ENCODE peak calls at places on chromosome 19, in five cellular contexts. A is CD8-positive, alpha-beta T cell; S is colonic mucosa; Z is cardiac muscle cell; D is naive thymus-derived CD4-positive, alpha-beta T cell. P is an unnamed sample.
A peak's percentile ranks its signal among the peaks of the same experiment; 100 is the strongest.

GRCh38 chr19:38654478-38655079 is 7.1 kb downstream of the ACTN4 start:
- DNase-seq in A (no peak), S (no peak), Z (no peak), D (no peak), P (no peak)

GRCh38 chr19:45305007-45305406 is 17.7 kb downstream of the CKM start:
- DNase-seq in A (no peak), S (no peak), Z (no peak), D (no peak), P (no peak)

GRCh38 chr19:35060160-35060855 is 18.8 kb downstream of the HPN start:
- DNase-seq in A (no peak), S (no peak), Z (no peak), D (no peak), P (no peak)

GRCh38 chr19:41997121-41997850 is 3.3 kb upstream of the ATP1A3 start:
- DNase-seq in A (no peak), S (peak; percentile 28), Z (peak; percentile 47), D (no peak), P (peak; percentile 54)

GRCh38 chr19:50721441-50722137 is 1.6 kb upstream of the CLEC11A start:
- DNase-seq in A (no peak), S (no peak), Z (no peak), D (no peak), P (peak; percentile 92)

GRCh38 chr19:34686455-34686854 is 9.0 kb downstream of the ZNF302 start:
- DNase-seq in A (no peak), S (no peak), Z (no peak), D (no peak), P (no peak)

GRCh38 chr19:31511696-31512095 is 162.5 kb upstream of the TSHZ3 start:
- DNase-seq in A (no peak), S (no peak), Z (no peak), D (no peak), P (no peak)

GRCh38 chr19:55540619-55541018 is 3.7 kb upstream of the SBK2 start:
- DNase-seq in A (no peak), S (no peak), Z (no peak), D (no peak), P (no peak)

GRCh38 chr19:1247747-1248453 is 483 bp upstream of the MIDN start:
- DNase-seq in A (peak; percentile 74), S (peak; percentile 83), Z (peak; percentile 60), D (peak; percentile 45), P (peak; percentile 81)

GRCh38 chr19:13505761-13506549 is at the start of gene CACNA1A:
- DNase-seq in A (no peak), S (no peak), Z (peak; percentile 44), D (no peak), P (peak; percentile 36)

GRCh38 chr19:38596057-38596981 is 21.4 kb downstream of the MAP4K1 start:
- DNase-seq in A (no peak), S (peak; percentile 74), Z (peak; percentile 16), D (no peak), P (no peak)

GRCh38 chr19:13024126-13024957 is 29.1 kb downstream of the NFIX start:
- DNase-seq in A (no peak), S (no peak), Z (peak; percentile 41), D (no peak), P (no peak)

GRCh38 chr19:54262470-54262869 is 5.4 kb upstream of the LILRB5 start:
- DNase-seq in A (no peak), S (no peak), Z (no peak), D (no peak), P (no peak)

GRCh38 chr19:48461982-48462655 is 6.7 kb downstream of the KCNJ14 start:
- DNase-seq in A (no peak), S (no peak), Z (peak; percentile 20), D (no peak), P (no peak)

GRCh38 chr19:46115396-46116109 is 8.9 kb downstream of the IGFL3 start:
- DNase-seq in A (no peak), S (no peak), Z (peak; percentile 33), D (no peak), P (peak; percentile 83)

GRCh38 chr19:38793671-38794070 is 4.7 kb downstream of the LGALS7B start:
- DNase-seq in A (no peak), S (no peak), Z (no peak), D (no peak), P (no peak)

GRCh38 chr19:4871711-4872110 is 4.2 kb upstream of the PLIN3 start:
- DNase-seq in A (no peak), S (no peak), Z (no peak), D (no peak), P (no peak)

GRCh38 chr19:3054265-3054971 is 7.9 kb downstream of the TLE5 start:
- DNase-seq in A (no peak), S (no peak), Z (no peak), D (no peak), P (no peak)

GRCh38 chr19:1699998-1700732 is 47.8 kb upstream of the TCF3 start:
- DNase-seq in A (no peak), S (no peak), Z (no peak), D (no peak), P (no peak)

GRCh38 chr19:16671652-16672274 is 10.8 kb downstream of the TMEM38A start:
- DNase-seq in A (no peak), S (peak; percentile 37), Z (no peak), D (no peak), P (no peak)

GRCh38 chr19:16702123-16702522 is 17.5 kb upstream of the NWD1 start:
- DNase-seq in A (no peak), S (no peak), Z (peak; percentile 49), D (no peak), P (peak; percentile 84)

GRCh38 chr19:48836089-48837017 is at the start of gene HSD17B14:
- DNase-seq in A (no peak), S (no peak), Z (peak; percentile 68), D (no peak), P (no peak)

GRCh38 chr19:12833747-12834417 is 497 bp downstream of the RTBDN start:
- DNase-seq in A (no peak), S (peak; percentile 39), Z (peak; percentile 18), D (no peak), P (peak; percentile 58)

GRCh38 chr19:45670670-45671453 is 2.8 kb downstream of the GIPR start:
- DNase-seq in A (peak; percentile 40), S (peak; percentile 97), Z (peak; percentile 89), D (peak; percentile 18), P (peak; percentile 44)

GRCh38 chr19:32830231-32831014 is 39.1 kb downstream of the SLC7A9 start:
- DNase-seq in A (no peak), S (no peak), Z (peak; percentile 17), D (no peak), P (peak; percentile 15)

GRCh38 chr19:48468806-48469055 is 438 bp upstream of the CYTH2 start:
- DNase-seq in A (no peak), S (no peak), Z (no peak), D (no peak), P (no peak)

GRCh38 chr19:38263696-38264485 is 482 bp upstream of the SPINT2 start:
- DNase-seq in A (peak; percentile 77), S (peak; percentile 94), Z (peak; percentile 69), D (peak; percentile 71), P (no peak)

GRCh38 chr19:44671400-44671799 is at the start of gene CEACAM19:
- DNase-seq in A (no peak), S (no peak), Z (no peak), D (no peak), P (no peak)

GRCh38 chr19:32017341-32017948 is 328.0 kb upstream of the ZNF507 start:
- DNase-seq in A (no peak), S (no peak), Z (no peak), D (no peak), P (peak; percentile 78)

GRCh38 chr19:49761625-49762311 is 1.3 kb downstream of the TSKS start:
- DNase-seq in A (no peak), S (no peak), Z (peak; percentile 81), D (no peak), P (no peak)

DNA sequence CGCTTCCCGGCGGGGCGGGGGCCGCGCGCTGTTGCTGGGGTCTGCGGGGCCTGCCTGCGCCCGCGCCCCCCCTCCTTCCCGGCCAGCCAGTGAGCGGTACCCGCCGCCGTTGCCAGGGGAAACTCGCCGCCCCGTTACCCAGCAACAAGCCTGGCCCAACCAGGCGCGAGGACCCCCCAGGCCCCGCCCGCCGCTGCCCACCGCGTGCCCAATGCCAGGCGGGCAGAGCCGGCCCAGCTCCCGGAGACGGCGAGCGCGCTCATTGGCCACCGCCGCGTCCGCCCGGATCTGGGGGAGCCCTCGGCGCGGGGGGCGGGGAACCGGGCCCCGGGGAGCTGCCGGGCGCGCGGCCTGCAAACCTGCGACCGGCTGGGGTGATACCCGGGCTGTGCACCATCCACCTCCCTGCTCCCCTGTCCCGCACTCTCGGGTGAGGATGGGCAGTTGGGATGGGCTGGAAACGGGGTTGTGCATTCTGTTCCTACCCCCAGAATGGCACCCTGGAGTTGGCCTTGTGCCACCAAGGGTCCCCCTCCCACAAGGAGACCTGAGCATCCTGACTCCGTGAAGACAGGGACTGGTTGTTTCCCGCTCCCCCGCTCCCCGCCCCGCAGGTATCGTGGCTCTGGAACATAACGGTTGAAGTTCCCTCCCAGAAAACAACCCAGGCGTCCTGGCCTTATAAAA is 8.8 kb upstream of the BBC3 start:
- DNase-seq in A (peak; percentile 64), S (no peak), Z (peak; percentile 65), D (peak; percentile 75), P (no peak)
- H3K4me3 ChIP-seq in A (peak overlapping the region; percentile 31), S (peak overlapping the region; percentile 15), Z (peak overlapping the region; percentile 17), D (peak overlapping the region; percentile 32), P (no peak overlapping the region)

DNA sequence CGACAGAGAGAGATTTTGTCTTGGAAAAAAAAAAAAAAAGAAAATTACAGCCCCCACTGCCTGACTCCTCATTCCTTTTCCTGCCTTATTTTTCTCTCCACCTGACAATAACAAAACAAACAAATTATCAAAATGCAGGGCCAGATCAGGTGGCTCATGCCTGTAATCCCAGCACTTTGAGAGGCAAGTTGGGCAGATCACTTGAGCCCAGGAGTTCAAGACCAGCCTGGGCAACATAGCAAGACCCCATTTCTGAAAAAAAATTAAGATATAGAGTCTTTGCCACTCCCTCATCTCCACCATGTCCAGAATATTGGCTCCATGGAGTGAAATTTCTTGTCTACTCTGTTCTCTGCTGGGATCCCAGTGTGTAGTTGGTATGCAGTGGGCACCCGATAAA is 7.2 kb downstream of the CERS4 start:
- DNase-seq in A (no peak), S (no peak), Z (no peak), D (no peak), P (no peak)
- H3K36me3 ChIP-seq in A (no peaks in the 10 kb centered on the region), S (no peaks in the 10 kb centered on the region), Z (no peaks in the 10 kb centered on the region), D (no peaks in the 10 kb centered on the region), P (peaks cover 2% of the 10 kb centered on the region)

GRCh38 chr19:56601375-56601774 is 6.3 kb downstream of the ZNF71 start:
- DNase-seq in A (no peak), S (no peak), Z (no peak), D (no peak), P (peak; percentile 40)
- H3K9me3 ChIP-seq in A (peaks cover 31% of the 10 kb centered on the region), S (no peaks in the 10 kb centered on the region), Z (no peaks in the 10 kb centered on the region), D (no peaks in the 10 kb centered on the region), P (peaks cover 41% of the 10 kb centered on the region)

DNA sequence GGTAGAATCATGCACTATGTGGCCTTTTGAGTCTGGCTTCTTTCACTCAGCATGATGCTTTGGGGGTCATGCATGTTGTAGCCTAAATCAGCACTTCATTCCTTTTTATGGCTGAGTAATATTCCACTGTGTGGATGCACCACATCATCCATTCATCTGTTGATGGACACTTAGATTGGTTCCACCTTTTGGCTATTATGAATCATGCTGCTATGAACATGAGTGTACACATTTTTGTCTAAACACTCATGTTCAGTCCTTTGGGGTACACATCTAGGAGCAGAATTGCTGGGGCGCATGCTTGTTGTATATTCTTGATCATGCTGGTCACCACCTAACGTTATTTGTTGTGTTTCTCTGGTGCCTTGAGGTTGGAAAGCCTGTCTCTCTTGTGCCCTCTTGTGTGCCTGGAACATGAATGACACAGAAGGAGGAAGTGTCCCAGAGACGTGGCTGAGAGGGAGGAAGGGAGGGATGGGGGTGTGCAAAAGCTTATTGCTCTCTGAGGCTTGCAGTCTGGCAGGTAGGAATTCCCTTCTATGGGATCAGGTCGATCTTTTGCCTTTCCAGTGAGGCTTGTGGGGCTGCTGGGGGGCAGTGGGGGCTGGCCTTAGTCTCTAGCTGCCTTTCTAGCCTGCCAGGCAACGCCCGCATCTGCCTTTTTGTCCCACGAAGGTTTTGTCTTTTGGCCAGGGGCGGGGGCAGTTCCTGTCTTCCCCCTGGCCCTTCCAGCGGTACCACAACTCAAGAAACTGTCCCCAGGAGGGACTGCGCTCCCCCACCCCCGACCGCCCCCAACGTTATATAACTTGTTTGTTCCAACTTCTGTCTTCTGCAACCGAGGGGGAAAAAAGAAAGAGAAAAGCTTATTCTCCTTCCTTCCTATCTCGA is 7.6 kb downstream of the KLHL26 start:
- DNase-seq in A (no peak), S (no peak), Z (no peak), D (no peak), P (no peak)
- H3K4me3 ChIP-seq in A (no peak overlapping the region), S (no peak overlapping the region), Z (no peak overlapping the region), D (no peak overlapping the region), P (no peak overlapping the region)